ENCODE peak calls at places on chromosomes 2 and 18, in five cellular contexts. S is fibroblast of lung, U is GM12864, F is activated B cell treated with CpG ODN at 0.5 μM for 24 hours, Q is GM12865. J is an unnamed sample.

GRCh38 chr2:62455957-62456692 is 49.9 kb downstream of the TMEM17 start:
- DNase-seq in S (no peak), U (no peak), F (no peak), Q (no peak), J (no peak)

GRCh38 chr2:42936632-42936996 is 144.2 kb upstream of the HAAO start:
- DNase-seq in S (no peak), U (no peak), F (no peak), Q (no peak), J (no peak)

GRCh38 chr2:226882606-226883005 is 46.8 kb downstream of the RHBDD1 start:
- DNase-seq in S (no peak), U (no peak), F (no peak), Q (no peak), J (no peak)

GRCh38 chr2:190267302-190267701 is 52.3 kb downstream of the HIBCH start:
- DNase-seq in S (peak), U (no peak), F (no peak), Q (no peak), J (peak)

GRCh38 chr18:42459873-42460272 is 504.8 kb downstream of the PIK3C3 start:
- DNase-seq in S (no peak), U (no peak), F (no peak), Q (no peak), J (no peak)

GRCh38 chr2:61181382-61182058 is 19.5 kb downstream of the C2orf74 start:
- DNase-seq in S (no peak), U (no peak), F (no peak), Q (no peak), J (no peak)

GRCh38 chr18:35326695-35327387 is 17.4 kb downstream of the ZNF24 start:
- DNase-seq in S (no peak), U (no peak), F (no peak), Q (no peak), J (no peak)

GRCh38 chr2:68185541-68186164 is 28.0 kb downstream of the PNO1 start:
- DNase-seq in S (peak), U (peak), F (peak), Q (peak), J (no peak)

GRCh38 chr2:8677646-8678592 is 3.9 kb upstream of the ID2 start:
- DNase-seq in S (peak), U (no peak), F (no peak), Q (peak), J (no peak)

GRCh38 chr2:146874260-146874658 is 970.6 kb upstream of the ACVR2A start:
- DNase-seq in S (peak), U (no peak), F (no peak), Q (no peak), J (no peak)

GRCh38 chr2:86807462-86808275 is 17.0 kb upstream of the CD8A start:
- DNase-seq in S (peak), U (no peak), F (peak), Q (peak), J (no peak)

GRCh38 chr2:31260870-31261269 is 26.9 kb downstream of the EHD3 start:
- DNase-seq in S (no peak), U (no peak), F (no peak), Q (no peak), J (no peak)

GRCh38 chr2:31266804-31267203 is 32.9 kb downstream of the EHD3 start:
- DNase-seq in S (no peak), U (no peak), F (no peak), Q (no peak), J (no peak)

GRCh38 chr2:31267437-31268120 is 33.6 kb downstream of the EHD3 start:
- DNase-seq in S (no peak), U (no peak), F (no peak), Q (no peak), J (no peak)

GRCh38 chr2:31265234-31265633 is 31.3 kb downstream of the EHD3 start:
- DNase-seq in S (no peak), U (no peak), F (no peak), Q (no peak), J (no peak)

DNA sequence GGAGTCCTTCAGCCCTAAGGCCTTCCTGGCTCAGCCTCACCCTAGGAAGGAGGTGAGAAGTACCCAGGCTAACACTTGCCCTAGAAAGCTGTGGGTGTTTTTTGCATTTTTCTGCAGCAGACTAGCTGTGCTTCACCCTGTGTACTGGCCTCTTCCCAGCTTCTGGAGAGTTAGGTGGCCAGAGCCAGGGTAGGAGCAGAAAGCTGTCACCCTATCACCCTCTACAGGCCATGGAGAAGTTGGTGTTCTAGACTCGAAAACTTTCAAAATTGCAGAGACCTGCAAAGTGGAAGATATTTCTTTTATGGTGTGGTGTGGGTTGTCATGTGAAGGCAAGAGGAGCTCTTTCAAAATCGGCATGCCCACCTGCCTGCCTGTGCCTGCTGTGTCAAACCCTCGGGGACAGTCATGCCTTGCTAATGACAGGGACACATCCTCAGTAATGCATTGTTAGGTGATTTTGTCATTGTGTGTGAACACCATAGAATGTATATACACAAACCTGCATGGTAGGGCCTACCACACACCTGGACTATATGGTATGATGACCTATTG is 29.8 kb downstream of the EHD3 start:
- DNase-seq in S (no peak), U (no peak), F (no peak), Q (no peak), J (no peak)
- TF ChIP-seq CTCF in S (no peak), U (peak), F (no peak), Q (no peak), J (no peak)

GRCh38 chr2:64376926-64377325 is 77.0 kb upstream of the LGALSL start:
- DNase-seq in S (no peak), U (no peak), F (no peak), Q (no peak), J (no peak)

GRCh38 chr2:64380853-64381527 is 73.0 kb upstream of the LGALSL start:
- DNase-seq in S (no peak), U (no peak), F (no peak), Q (no peak), J (no peak)

GRCh38 chr2:64383016-64383588 is 70.9 kb upstream of the LGALSL start:
- DNase-seq in S (no peak), U (no peak), F (no peak), Q (no peak), J (no peak)

GRCh38 chr2:64374686-64375085 is 79.3 kb upstream of the LGALSL start:
- DNase-seq in S (no peak), U (no peak), F (no peak), Q (no peak), J (no peak)

DNA sequence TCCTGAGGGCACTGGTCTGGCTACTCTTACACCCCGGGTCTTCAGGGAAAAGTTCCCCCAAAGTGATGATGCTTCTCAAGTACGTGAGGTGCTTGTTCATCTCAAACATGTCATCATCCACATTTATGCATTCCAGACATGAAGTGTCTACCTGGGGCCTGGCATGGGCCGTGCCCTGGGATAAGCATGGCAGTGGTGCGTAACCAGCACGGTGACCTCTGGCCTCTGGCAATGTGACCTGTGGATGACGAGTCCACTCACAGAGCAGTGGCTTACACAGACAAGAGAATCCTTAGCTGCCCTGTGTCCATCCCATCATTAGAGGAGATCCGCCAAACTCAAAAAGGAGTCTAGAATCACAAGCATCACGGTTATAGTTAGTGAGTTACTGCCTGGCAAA is 74.7 kb upstream of the LGALSL start:
- DNase-seq in S (no peak), U (no peak), F (no peak), Q (no peak), J (no peak)
- TF ChIP-seq CTCF in S (no peak), U (no peak), F (no peak), Q (no peak), J (no peak)

DNA sequence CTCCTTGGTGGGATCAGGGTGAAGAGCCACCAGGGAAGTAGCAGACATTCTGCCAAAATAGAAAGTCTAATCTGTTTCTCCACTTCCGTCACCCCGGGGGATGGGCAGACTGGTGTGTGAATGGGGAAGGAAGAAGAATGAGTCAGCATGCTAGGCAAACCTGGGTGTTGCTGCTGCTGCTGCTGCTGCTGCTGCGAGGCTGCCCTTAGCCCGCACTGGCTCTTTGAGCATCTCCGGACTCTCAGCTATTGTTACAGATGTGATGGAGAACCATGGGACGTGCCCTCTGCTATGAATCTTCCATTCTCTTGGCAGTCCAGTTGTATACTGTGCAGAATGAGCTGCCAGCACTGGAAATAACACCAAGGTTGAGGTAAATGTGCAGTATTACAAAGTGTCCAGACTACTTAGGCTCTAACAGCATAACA is 158.6 kb downstream of the SETBP1 start:
- DNase-seq in S (peak), U (peak), F (peak), Q (peak), J (no peak)
- TF ChIP-seq CTCF in S (no peak), U (no peak), F (no peak), Q (no peak), J (no peak)

DNA sequence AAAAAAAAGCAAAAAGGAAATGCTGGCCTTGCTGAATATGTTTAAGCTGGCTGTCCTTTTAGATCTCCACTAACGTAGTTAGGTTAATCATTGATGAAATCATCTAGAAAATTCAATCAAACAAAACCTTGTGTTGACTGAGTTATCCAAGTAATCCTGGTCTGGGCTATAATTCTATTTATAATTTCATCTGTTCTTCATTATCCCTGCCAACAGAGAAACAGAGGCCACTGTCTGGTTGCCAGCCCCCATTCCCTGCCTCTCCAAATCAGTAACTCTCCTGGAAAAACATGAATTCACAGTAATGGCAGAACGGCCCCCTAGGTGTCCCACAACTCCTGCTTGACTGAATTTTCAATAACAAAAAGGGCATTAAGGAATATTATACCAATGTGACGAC is 24.6 kb downstream of the DOCK10 start:
- DNase-seq in S (no peak), U (no peak), F (no peak), Q (no peak), J (no peak)
- TF ChIP-seq CTCF in S (no peak), U (no peak), F (no peak), Q (no peak), J (no peak)

GRCh38 chr2:219073413-219074129 is 12.8 kb upstream of the IHH start:
- DNase-seq in S (peak), U (no peak), F (no peak), Q (peak), J (no peak)
- TF ChIP-seq CTCF in S (peak), U (peak), F (no peak), Q (peak), J (peak)

DNA sequence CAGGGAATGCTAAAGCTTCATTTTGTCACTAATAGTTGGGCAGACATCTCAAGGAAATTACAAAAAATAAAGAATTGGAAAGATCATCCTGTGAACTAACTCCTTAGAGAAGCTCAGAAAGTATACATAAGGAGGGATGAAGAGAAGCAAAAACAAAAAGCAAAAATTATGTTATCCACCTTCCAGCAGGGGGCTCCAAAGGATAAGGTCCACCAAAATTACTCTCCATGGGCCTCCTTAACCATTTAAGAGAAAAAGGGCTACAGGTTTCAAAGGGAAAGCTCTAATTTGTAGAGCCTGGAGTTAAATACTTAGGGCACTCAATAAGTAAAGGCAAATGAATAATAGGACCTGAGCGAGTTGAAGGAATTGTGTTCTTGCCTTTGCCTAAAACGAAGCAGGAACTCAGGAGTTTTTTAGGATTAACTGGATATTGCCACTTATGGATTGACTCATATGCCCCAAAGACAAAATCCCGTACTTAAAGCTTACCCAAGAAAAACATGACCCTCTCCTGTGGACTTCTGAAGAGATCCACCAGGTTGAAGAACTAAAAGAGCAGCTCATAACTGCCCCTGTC is 1167.9 kb downstream of the DSC3 start:
- DNase-seq in S (peak), U (no peak), F (no peak), Q (peak), J (no peak)
- TF ChIP-seq CTCF in S (peak), U (peak), F (no peak), Q (peak), J (peak)

GRCh38 chr2:170324640-170325046 is 146.7 kb downstream of the MYO3B start:
- DNase-seq in S (peak), U (peak), F (no peak), Q (peak), J (no peak)
- TF ChIP-seq CTCF in S (peak), U (peak), F (no peak), Q (peak), J (peak)

DNA sequence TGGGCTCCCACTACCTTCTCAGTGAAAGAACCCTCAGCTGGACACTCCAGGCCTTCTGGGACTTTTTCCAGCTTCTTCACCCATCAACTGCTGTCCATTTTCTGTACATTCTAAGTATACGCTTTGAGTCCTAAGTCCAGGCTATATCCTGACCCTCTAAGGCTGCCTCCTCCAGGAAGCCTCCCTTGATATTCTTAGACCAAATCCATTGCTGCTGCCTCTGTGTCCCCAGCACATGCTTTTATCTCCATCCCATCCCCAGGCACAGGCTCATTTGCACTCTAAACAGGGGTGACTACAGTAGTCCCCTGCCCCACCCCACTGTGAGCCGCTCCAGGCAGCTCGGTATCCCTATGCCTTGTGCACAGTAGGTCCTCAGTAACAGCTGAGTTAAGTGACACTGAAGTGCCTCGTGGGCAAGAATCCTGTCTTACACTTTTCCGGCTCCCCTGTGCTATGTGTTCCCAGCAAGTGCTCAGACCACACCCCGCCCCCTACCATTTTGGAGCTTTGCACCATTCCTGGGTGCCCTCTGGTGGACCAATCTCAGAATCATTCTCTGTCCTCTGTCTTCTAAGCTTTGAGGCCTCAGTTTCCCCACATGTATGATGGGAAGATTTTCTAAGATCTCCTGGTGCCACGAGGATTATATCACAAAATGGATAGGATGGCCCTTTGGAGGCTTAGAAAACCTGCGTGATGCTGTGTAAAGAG is 34.9 kb downstream of the EMX1 start:
- DNase-seq in S (no peak), U (no peak), F (no peak), Q (no peak), J (no peak)
- TF ChIP-seq CTCF in S (no peak), U (no peak), F (no peak), Q (no peak), J (no peak)

DNA sequence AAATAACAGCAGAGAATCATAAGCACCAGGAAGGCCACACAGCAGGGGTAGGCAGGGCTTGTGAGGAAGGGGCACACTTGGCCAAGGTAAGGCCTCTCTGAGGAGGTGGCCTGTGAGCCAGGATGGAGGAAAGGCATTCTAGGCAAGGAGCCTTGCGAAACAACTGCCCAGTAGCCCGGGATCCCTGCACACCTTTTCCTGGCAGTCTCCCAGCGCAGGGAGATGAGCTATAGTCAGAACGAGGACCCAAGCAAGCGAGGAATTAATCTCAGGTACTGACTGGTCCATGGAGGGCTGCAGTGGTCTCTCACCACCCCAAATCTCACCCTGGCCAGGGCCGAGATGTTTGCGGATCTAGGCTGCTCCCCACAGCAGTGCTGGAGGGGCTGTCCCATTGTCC is 64.9 kb upstream of the STPG4 start:
- DNase-seq in S (no peak), U (no peak), F (no peak), Q (no peak), J (no peak)
- TF ChIP-seq CTCF in S (no peak), U (no peak), F (no peak), Q (no peak), J (no peak)

GRCh38 chr2:238839428-238839827 is 8.5 kb upstream of the TWIST2 start:
- DNase-seq in S (no peak), U (no peak), F (no peak), Q (no peak), J (no peak)

GRCh38 chr2:238838786-238839327 is 9.0 kb upstream of the TWIST2 start:
- DNase-seq in S (no peak), U (no peak), F (no peak), Q (no peak), J (no peak)

GRCh38 chr2:238831177-238831576 is 16.7 kb upstream of the TWIST2 start:
- DNase-seq in S (no peak), U (no peak), F (no peak), Q (no peak), J (no peak)

GRCh38 chr2:238834982-238835381 is 12.9 kb upstream of the TWIST2 start:
- DNase-seq in S (no peak), U (no peak), F (no peak), Q (no peak), J (no peak)

GRCh38 chr2:238835726-238836301 is 12.1 kb upstream of the TWIST2 start:
- DNase-seq in S (no peak), U (no peak), F (no peak), Q (no peak), J (no peak)
- TF ChIP-seq CTCF in S (peak), U (peak), F (no peak), Q (peak), J (peak)

J was measured in BJ.